ENCODE peak calls at places on chromosomes 3 and 15, in eight cellular contexts. G is astrocyte; Y is esophagus squamous epithelium; L is HFF-Myc; D is AG09309; A is CD8-positive, alpha-beta T cell; N is fibroblast of mammary gland; F is WTC11. Q is an unnamed sample.

GRCh38 chr3:143859465-143860203 is 11.4 kb upstream of the SLC9A9 start:
- DNase-seq in G (no peak), Y (no peak), L (no peak), D (no peak), A (no peak), N (no peak), F (no peak), Q (no peak)

GRCh38 chr15:40776537-40777141 is 6.9 kb downstream of the C15orf62 start:
- DNase-seq in G (peak; percentile 71), Y (no peak), L (no peak), D (peak; percentile 45), A (peak; percentile 46), N (peak; percentile 71), F (no peak), Q (no peak)

GRCh38 chr15:84033793-84034553 is 201.6 kb upstream of the GOLGA6L4 start:
- DNase-seq in G (no peak), Y (no peak), L (no peak), D (no peak), A (no peak), N (peak; percentile 11), F (no peak), Q (no peak)

GRCh38 chr3:100425321-100425720 is 24.0 kb downstream of the LNP1 start:
- DNase-seq in G (no peak), Y (no peak), L (no peak), D (no peak), A (no peak), N (no peak), F (no peak), Q (no peak)

GRCh38 chr3:143613226-143613625 is 235.0 kb downstream of the SLC9A9 start:
- DNase-seq in G (no peak), Y (no peak), L (no peak), D (no peak), A (no peak), N (peak; percentile 56), F (no peak), Q (no peak)

GRCh38 chr3:41345788-41346187 is 146.5 kb downstream of the CTNNB1 start:
- DNase-seq in G (no peak), Y (no peak), L (no peak), D (no peak), A (no peak), N (no peak), F (no peak), Q (no peak)

GRCh38 chr15:91110407-91110806 is 10.3 kb downstream of the SV2B start:
- DNase-seq in G (no peak), Y (no peak), L (no peak), D (no peak), A (no peak), N (no peak), F (no peak), Q (no peak)

GRCh38 chr15:31342781-31343626 is 16.4 kb downstream of the KLF13 start:
- DNase-seq in G (no peak), Y (no peak), L (no peak), D (no peak), A (no peak), N (no peak), F (peak; percentile 43), Q (no peak)

GRCh38 chr3:40585381-40586016 is 60.7 kb downstream of the ZNF621 start:
- DNase-seq in G (no peak), Y (no peak), L (no peak), D (no peak), A (no peak), N (no peak), F (no peak), Q (no peak)

GRCh38 chr15:93274276-93274675 is 185.3 kb upstream of the RGMA start:
- DNase-seq in G (no peak), Y (no peak), L (no peak), D (no peak), A (no peak), N (no peak), F (no peak), Q (no peak)

GRCh38 chr15:75024102-75024636 is 779 bp downstream of the PPCDC start:
- DNase-seq in G (peak; percentile 27), Y (no peak), L (no peak), D (no peak), A (no peak), N (peak; percentile 55), F (no peak), Q (no peak)

GRCh38 chr15:34318277-34319079 is 19.1 kb downstream of the SLC12A6 start:
- DNase-seq in G (peak; percentile 45), Y (no peak), L (no peak), D (no peak), A (no peak), N (peak; percentile 79), F (peak; percentile 25), Q (no peak)

DNA sequence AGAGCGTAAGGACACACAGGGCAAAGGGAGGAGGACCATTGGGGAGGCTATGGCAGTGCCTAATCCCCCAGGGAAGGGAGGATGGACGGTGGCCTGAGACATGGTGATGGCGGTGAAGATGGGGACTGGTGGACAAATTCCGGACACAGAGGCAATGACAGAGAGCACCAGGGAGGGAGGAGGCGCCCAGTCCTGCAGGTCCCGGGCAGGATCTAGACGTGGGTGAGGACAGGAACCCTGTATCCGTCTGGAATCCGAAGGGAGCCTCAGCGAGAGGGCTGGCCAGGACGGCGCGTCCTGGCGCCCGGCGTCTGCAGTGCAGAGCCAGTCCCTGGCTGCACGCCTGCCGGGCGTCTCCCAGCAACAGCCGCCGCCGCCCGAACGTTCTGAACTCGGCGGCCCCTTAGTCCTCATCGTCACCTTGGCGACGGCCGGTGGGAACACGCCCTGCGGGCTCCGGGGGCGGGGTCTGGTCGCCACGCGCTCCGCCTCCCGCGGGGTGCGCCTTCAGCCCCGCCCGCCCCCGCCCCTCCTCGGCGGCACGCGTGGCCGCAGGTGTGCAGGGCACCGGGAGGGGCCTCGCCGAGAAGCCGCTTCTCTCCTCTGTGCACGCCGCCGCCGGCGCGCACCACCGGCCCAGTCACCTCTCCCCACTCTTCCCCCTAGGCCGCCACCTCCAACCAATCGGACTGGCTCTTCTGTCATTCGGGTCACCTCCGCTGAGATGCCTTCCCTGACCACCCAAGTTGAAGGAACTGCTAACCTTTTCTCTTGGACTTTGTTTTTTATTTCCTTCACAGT is 11.6 kb downstream of the XIRP1 start:
- DNase-seq in G (peak; percentile 57), Y (peak; percentile 40), L (no peak), D (no peak), A (peak; percentile 93), N (peak; percentile 76), F (peak; percentile 87), Q (peak; percentile 30)
- TF ChIP-seq CTCF in G (no peak), Y (peak; percentile 27), L (no peak), D (peak; percentile 14), A (no peak), N (peak; percentile 1), F (no peak), Q (peak; percentile 44)

DNA sequence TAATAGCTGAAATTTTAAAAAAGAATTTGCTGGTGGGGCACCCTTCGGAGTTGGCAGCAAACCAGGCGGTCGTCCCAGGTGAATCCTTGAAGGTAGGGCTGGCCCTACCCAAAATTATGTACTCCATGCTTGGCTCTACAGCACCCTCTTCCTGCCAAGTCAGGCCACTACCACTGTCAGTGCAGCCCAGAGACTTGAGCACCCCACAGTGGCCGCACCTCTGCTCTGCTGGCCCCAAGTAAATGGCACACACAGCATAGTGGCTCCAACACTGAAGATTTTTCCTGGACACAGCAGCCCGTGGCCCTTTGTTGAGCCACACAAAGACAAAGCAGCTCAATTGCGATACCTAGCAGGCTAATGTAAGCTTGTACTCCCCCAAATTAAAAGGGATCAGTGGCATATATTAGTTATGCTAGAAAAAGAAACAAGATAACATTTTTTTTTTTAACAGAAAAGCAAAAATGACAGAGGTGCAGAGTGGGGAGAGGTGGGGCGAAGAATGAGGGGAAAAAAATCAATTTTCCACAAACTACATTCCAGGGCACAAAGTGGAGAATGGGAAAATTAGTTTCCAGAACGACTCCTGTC is 250.5 kb downstream of the UACA start:
- DNase-seq in G (no peak), Y (no peak), L (no peak), D (no peak), A (peak; percentile 54), N (peak; percentile 70), F (peak; percentile 84), Q (no peak)
- TF ChIP-seq CTCF in G (peak; percentile 47), Y (peak; percentile 78), L (peak; percentile 72), D (peak; percentile 77), A (peak; percentile 70), N (peak; percentile 94), F (peak; percentile 79), Q (peak; percentile 66)

GRCh38 chr15:66235866-66236265 is 17.7 kb downstream of the MEGF11 start:
- DNase-seq in G (no peak), Y (no peak), L (no peak), D (no peak), A (no peak), N (no peak), F (no peak), Q (no peak)

GRCh38 chr15:66232267-66232625 is 21.3 kb downstream of the MEGF11 start:
- DNase-seq in G (no peak), Y (no peak), L (no peak), D (no peak), A (no peak), N (no peak), F (no peak), Q (no peak)

GRCh38 chr15:66231421-66232266 is 21.9 kb downstream of the MEGF11 start:
- DNase-seq in G (no peak), Y (no peak), L (no peak), D (no peak), A (no peak), N (peak; percentile 50), F (no peak), Q (no peak)

GRCh38 chr15:66234798-66235197 is 18.8 kb downstream of the MEGF11 start:
- DNase-seq in G (no peak), Y (no peak), L (no peak), D (no peak), A (no peak), N (no peak), F (no peak), Q (no peak)

GRCh38 chr15:66233487-66234415 is 19.8 kb downstream of the MEGF11 start:
- DNase-seq in G (no peak), Y (no peak), L (no peak), D (peak; percentile 3), A (no peak), N (peak; percentile 49), F (peak; percentile 78), Q (no peak)
- TF ChIP-seq CTCF in G (no peak), Y (no peak), L (peak; percentile 26), D (no peak), A (no peak), N (no peak), F (no peak), Q (no peak)

GRCh38 chr3:49158108-49158709 is 7.9 kb downstream of the CCDC71 start:
- DNase-seq in G (no peak), Y (no peak), L (no peak), D (no peak), A (peak; percentile 63), N (peak; percentile 23), F (peak; percentile 72), Q (no peak)
- TF ChIP-seq CTCF in G (no peak), Y (peak; percentile 50), L (peak; percentile 30), D (peak; percentile 39), A (peak; percentile 61), N (peak; percentile 32), F (peak; percentile 36), Q (peak; percentile 30)